ENCODE peak calls at places on chromosomes 13 and 19, in five cellular contexts. D, X, E, Z and Y are unnamed samples.

GRCh38 chr19:39506944-39507714 is 7.8 kb upstream of the SELENOV start:
- DNase-seq in D (no peak), X (no peak), E (peak; percentile 69), Z (peak; percentile 56), Y (no peak)

GRCh38 chr13:25171170-25171516 is 945 bp downstream of the AMER2 start:
- DNase-seq in D (no peak), X (no peak), Z (no peak), E (peak; percentile 4), Y (no peak)

GRCh38 chr13:94764576-94765321 is 52.4 kb upstream of the SOX21 start:
- DNase-seq in E (no peak), Z (no peak), X (no peak), D (no peak), Y (no peak)

GRCh38 chr13:36713842-36714241 is 40.0 kb downstream of the SERTM1 start:
- DNase-seq in Z (no peak), E (no peak), D (no peak), X (no peak), Y (no peak)

GRCh38 chr13:37690361-37690760 is 91.8 kb upstream of the POSTN start:
- DNase-seq in Z (no peak), D (no peak), E (no peak), X (no peak), Y (no peak)

GRCh38 chr13:22428188-22428828 is 752.5 kb upstream of the SGCG start:
- DNase-seq in D (no peak), Z (no peak), X (peak; percentile 62), E (no peak), Y (no peak)

GRCh38 chr13:20525601-20526544 is at the start of gene CRYL1:
- DNase-seq in X (peak; percentile 80), E (peak; percentile 73), Z (peak; percentile 94), D (no peak), Y (peak; percentile 9)

GRCh38 chr19:6472713-6473112 is 8.6 kb downstream of the CRB3 start:
- DNase-seq in D (no peak), Z (no peak), E (no peak), X (no peak), Y (no peak)

GRCh38 chr19:485583-486236 is 10.6 kb upstream of the MADCAM1 start:
- DNase-seq in D (no peak), Z (peak; percentile 95), E (no peak), X (peak; percentile 70), Y (no peak)

GRCh38 chr13:44406617-44407016 is 33.0 kb downstream of the SERP2 start:
- DNase-seq in D (no peak), X (no peak), Z (no peak), E (peak; percentile 21), Y (no peak)

GRCh38 chr19:52638601-52639000 is 446 bp upstream of the ZNF83 start:
- DNase-seq in X (peak; percentile 59), E (no peak), D (no peak), Z (no peak), Y (no peak)

GRCh38 chr19:40217921-40218890 is at the start of gene TTC9B:
- DNase-seq in Z (peak; percentile 79), E (no peak), D (no peak), X (no peak), Y (no peak)

GRCh38 chr19:44753932-44754742 is 5.6 kb downstream of the BCL3 start:
- DNase-seq in E (peak; percentile 55), Z (no peak), X (peak; percentile 95), D (no peak), Y (no peak)

GRCh38 chr13:77544365-77544764 is 8.9 kb downstream of the SCEL start:
- DNase-seq in D (peak; percentile 48), X (peak; percentile 72), Z (no peak), E (peak; percentile 71), Y (no peak)

GRCh38 chr13:25468330-25469178 is 96.8 kb downstream of the ATP8A2 start:
- DNase-seq in Z (peak; percentile 76), D (no peak), E (no peak), X (no peak), Y (no peak)

GRCh38 chr19:5246554-5247155 is 94.0 kb downstream of the PTPRS start:
- DNase-seq in X (no peak), Z (no peak), D (no peak), E (no peak), Y (no peak)

GRCh38 chr13:110361365-110361911 is 54.4 kb downstream of the COL4A2 start:
- DNase-seq in Z (no peak), D (peak; percentile 57), E (no peak), X (peak; percentile 97), Y (peak; percentile 91)

GRCh38 chr13:44698076-44698475 is 121.9 kb upstream of the TSC22D1 start:
- DNase-seq in Z (peak; percentile 54), X (no peak), D (no peak), E (no peak), Y (no peak)

GRCh38 chr13:110716235-110716505 is 2.7 kb downstream of the ING1 start:
- DNase-seq in Z (no peak), E (no peak), D (no peak), X (peak; percentile 74), Y (no peak)

GRCh38 chr13:68056816-68057710 is 826.9 kb upstream of the PCDH9 start:
- DNase-seq in E (peak; percentile 86), D (peak; percentile 79), Z (no peak), X (no peak), Y (no peak)

GRCh38 chr19:35140898-35141626 is 2.0 kb upstream of the FXYD7 start:
- DNase-seq in D (peak; percentile 40), E (peak; percentile 79), Z (peak; percentile 97), X (peak; percentile 94), Y (peak; percentile 14)

GRCh38 chr13:33931397-33931987 is 113.5 kb downstream of the RFC3 start:
- DNase-seq in X (no peak), Z (no peak), D (peak; percentile 61), E (peak; percentile 39), Y (no peak)

GRCh38 chr13:114130708-114131580 is 1.5 kb downstream of the RASA3 start:
- DNase-seq in Z (peak; percentile 68), D (peak; percentile 85), E (peak; percentile 74), X (peak; percentile 71), Y (no peak)

GRCh38 chr19:39352549-39353285 is 10.5 kb downstream of the SAMD4B start:
- DNase-seq in Z (peak; percentile 70), X (no peak), D (no peak), E (no peak), Y (no peak)

GRCh38 chr13:40456979-40457553 is 209.4 kb downstream of the FOXO1 start:
- DNase-seq in Z (no peak), D (no peak), E (no peak), X (no peak), Y (no peak)

GRCh38 chr19:33216198-33216830 is 9.3 kb downstream of the SLC7A10 start:
- DNase-seq in Z (no peak), E (no peak), D (no peak), X (no peak), Y (no peak)

GRCh38 chr13:97726664-97727235 is 226.7 kb upstream of the IPO5 start:
- DNase-seq in X (no peak), D (no peak), Z (no peak), E (no peak), Y (no peak)

GRCh38 chr19:54470276-54470887 is 2.7 kb downstream of the CDC42EP5 start:
- DNase-seq in X (no peak), E (no peak), Z (no peak), D (no peak), Y (no peak)

GRCh38 chr13:51000058-51000457 is 90.5 kb downstream of the RNASEH2B start:
- DNase-seq in D (no peak), Z (no peak), X (no peak), E (no peak), Y (no peak)

GRCh38 chr13:31174018-31174417 is 12.3 kb upstream of the HSPH1 start:
- DNase-seq in Z (no peak), E (no peak), D (peak; percentile 55), X (no peak), Y (no peak)
- TF ChIP-seq CTCF in Z (peak; percentile 40), E (no peak), D (peak; percentile 45), X (peak; percentile 43), Y (peak; percentile 22)

DNA sequence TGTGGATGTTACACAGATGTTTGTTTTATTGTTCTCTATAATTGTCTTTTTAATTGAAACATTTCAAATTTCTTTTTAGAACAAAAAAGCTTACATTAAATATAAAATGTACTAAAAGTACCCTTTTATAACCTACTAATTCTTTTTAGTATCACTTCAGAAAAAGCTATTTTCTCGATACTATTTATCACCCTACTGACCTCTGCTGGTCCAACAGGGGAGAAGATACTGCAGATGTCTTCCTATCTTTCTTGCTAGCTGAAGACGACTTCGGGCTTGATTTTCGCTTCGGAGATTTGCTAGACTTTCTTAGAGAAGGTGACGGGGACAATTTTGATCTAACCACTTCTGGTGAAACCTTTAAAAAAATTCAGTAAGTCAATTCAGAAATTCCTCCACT is 42.4 kb downstream of the ZC3H13 start:
- DNase-seq in Z (no peak), E (no peak), D (no peak), X (no peak), Y (no peak)
- TF ChIP-seq CTCF in Z (no peak), E (no peak), D (peak; percentile 48), X (peak; percentile 20), Y (peak; percentile 14)

GRCh38 chr13:88958821-88959220 is 1287.7 kb downstream of the SLITRK5 start:
- DNase-seq in E (no peak), Z (no peak), X (no peak), D (peak; percentile 36), Y (no peak)
- TF ChIP-seq CTCF in E (no peak), Z (no peak), X (no peak), D (no peak), Y (no peak)

GRCh38 chr13:45718063-45718462 is 15.9 kb downstream of the CBY2 start:
- DNase-seq in Z (no peak), E (no peak), D (no peak), X (peak; percentile 18), Y (no peak)
- TF ChIP-seq CTCF in Z (peak; percentile 44), E (peak; percentile 28), D (peak; percentile 69), X (peak; percentile 31), Y (peak; percentile 58)

DNA sequence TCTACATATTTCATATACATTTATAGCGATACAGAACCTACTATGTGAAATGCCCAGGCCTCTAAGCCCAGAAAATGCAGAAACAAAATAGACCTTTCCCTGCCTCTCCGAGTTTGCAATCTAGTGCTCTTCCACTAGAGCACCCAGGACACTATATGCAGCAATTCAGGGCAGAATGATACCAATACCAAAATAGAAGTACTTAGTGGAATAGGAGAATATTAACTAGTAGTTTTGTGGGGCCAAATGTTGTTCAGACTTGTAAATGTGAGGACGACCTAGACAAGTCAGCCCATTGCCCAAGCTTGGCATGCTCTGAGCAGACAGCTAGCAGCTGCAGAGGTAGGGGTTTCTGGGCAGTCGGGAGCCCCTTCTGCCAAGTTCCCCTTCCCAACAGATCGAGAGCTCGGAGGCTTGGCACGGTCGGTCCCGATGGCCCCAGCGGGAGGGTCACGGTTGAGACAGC is 35.8 kb upstream of the FLT1 start:
- DNase-seq in X (no peak), D (no peak), E (no peak), Z (no peak), Y (no peak)
- TF ChIP-seq CTCF in X (no peak), D (peak; percentile 22), E (no peak), Z (no peak), Y (peak; percentile 13)

GRCh38 chr13:39273953-39274352 is 235.7 kb downstream of the NHLRC3 start:
- DNase-seq in E (peak; percentile 17), D (no peak), Z (no peak), X (no peak), Y (no peak)
- TF ChIP-seq CTCF in E (no peak), D (peak; percentile 21), Z (no peak), X (peak; percentile 48), Y (no peak)

DNA sequence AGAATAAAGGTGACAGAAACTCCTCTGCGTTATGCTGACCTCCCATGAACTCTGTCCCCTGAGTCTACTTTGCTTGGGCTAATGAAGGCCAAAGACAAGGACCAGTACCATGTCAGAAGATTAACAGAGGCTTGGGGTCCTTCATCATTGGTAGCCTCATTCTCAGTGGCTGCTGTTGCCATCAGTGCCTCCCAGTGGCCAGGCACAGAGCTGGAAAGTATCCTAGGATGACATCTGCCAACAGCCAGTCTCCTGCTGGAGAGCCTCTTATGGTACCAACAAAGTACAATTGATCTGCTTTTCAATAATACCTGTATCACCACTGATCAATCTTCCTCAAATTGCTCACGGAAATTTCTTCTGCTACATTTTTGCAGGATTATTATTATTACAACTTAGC is 281.6 kb downstream of the DNAJC15 start:
- DNase-seq in D (no peak), E (no peak), X (no peak), Z (no peak), Y (no peak)
- TF ChIP-seq CTCF in D (no peak), E (no peak), X (no peak), Z (no peak), Y (no peak)